ENCODE peak calls at places on chromosomes 3 and 15, in nine cellular contexts. I is PC-3, G is AG04450, F is glutamatergic neuron, T is GM23338, H is stomach, C is neural crest cell, O is IMR-90, E is progenitor cell of endocrine pancreas. Y is an unnamed sample.

GRCh38 chr3:127800508-127800907 is 21.8 kb downstream of the MGLL start:
- DNase-seq in E (no peak), O (peak; percentile 47), T (no peak), I (no peak), F (no peak), G (no peak), H (no peak), C (no peak), Y (no peak)

GRCh38 chr3:57752307-57752706 is 3.8 kb upstream of the SLMAP start:
- DNase-seq in F (no peak), E (no peak), H (no peak), C (no peak), G (no peak), O (peak; percentile 6), T (no peak), I (peak; percentile 92), Y (no peak)

GRCh38 chr15:47265686-47266085 is 451.6 kb upstream of the SEMA6D start:
- DNase-seq in F (no peak), O (no peak), C (no peak), E (no peak), H (no peak), G (no peak), I (no peak), T (no peak), Y (no peak)

GRCh38 chr3:98109789-98110188 is 20.7 kb upstream of the OR5H1 start:
- DNase-seq in F (no peak), H (no peak), I (no peak), O (no peak), C (no peak), G (no peak), T (no peak), E (no peak), Y (no peak)

GRCh38 chr3:53842436-53843194 is 3.6 kb downstream of the CHDH start:
- DNase-seq in H (peak; percentile 89), I (peak; percentile 66), G (no peak), O (peak; percentile 23), T (peak; percentile 43), F (no peak), E (peak; percentile 46), C (peak; percentile 17), Y (no peak)

GRCh38 chr3:16658004-16658932 is 53.0 kb upstream of the DAZL start:
- DNase-seq in I (no peak), O (no peak), F (peak; percentile 25), C (peak; percentile 6), E (no peak), G (no peak), T (peak; percentile 69), H (no peak), Y (no peak)

GRCh38 chr3:101484805-101485620 is 28.0 kb downstream of the SENP7 start:
- DNase-seq in F (no peak), E (no peak), I (peak; percentile 28), O (peak; percentile 63), G (peak; percentile 1), H (no peak), T (no peak), C (no peak), Y (no peak)

GRCh38 chr3:63791974-63792373 is 27.1 kb upstream of the C3orf49 start:
- DNase-seq in C (no peak), E (no peak), O (peak; percentile 53), I (peak; percentile 35), F (no peak), G (no peak), H (no peak), T (no peak), Y (no peak)

GRCh38 chr3:196995646-196996355 is 27.2 kb upstream of the PIGZ start:
- DNase-seq in O (peak; percentile 7), E (no peak), H (no peak), T (no peak), I (no peak), C (no peak), F (no peak), G (no peak), Y (no peak)

GRCh38 chr15:49817100-49817499 is 196.3 kb downstream of the DTWD1 start:
- DNase-seq in E (no peak), H (no peak), G (no peak), I (no peak), T (no peak), O (no peak), F (no peak), C (no peak), Y (no peak)

GRCh38 chr15:68792901-68793766 is 27.6 kb downstream of the ANP32A start:
- DNase-seq in I (no peak), H (peak; percentile 92), E (no peak), G (no peak), F (no peak), C (no peak), T (no peak), O (no peak), Y (no peak)

GRCh38 chr3:73727117-73727802 is 102.5 kb upstream of the PDZRN3 start:
- DNase-seq in T (peak; percentile 54), G (no peak), O (peak; percentile 83), F (no peak), C (peak; percentile 1), E (no peak), I (no peak), H (no peak), Y (no peak)

GRCh38 chr15:69807752-69808151 is 290.0 kb downstream of the TLE3 start:
- DNase-seq in O (peak; percentile 54), H (no peak), T (no peak), E (no peak), F (no peak), I (peak; percentile 77), C (no peak), G (no peak), Y (no peak)

GRCh38 chr15:37517106-37517505 is 416.8 kb upstream of the MEIS2 start:
- DNase-seq in H (no peak), G (no peak), E (no peak), O (no peak), I (no peak), C (no peak), T (no peak), F (no peak), Y (no peak)

GRCh38 chr3:31043184-31043819 is 148.8 kb upstream of the GADL1 start:
- DNase-seq in G (no peak), O (peak; percentile 19), I (peak; percentile 79), T (no peak), E (no peak), C (no peak), H (no peak), F (no peak), Y (no peak)

GRCh38 chr3:183636221-183637105 is 1.0 kb downstream of the KLHL24 start:
- DNase-seq in H (peak; percentile 95), C (peak; percentile 81), E (peak; percentile 89), I (peak; percentile 98), F (peak; percentile 93), G (peak; percentile 77), T (peak; percentile 98), O (peak; percentile 94), Y (peak; percentile 90)
- TF ChIP-seq CTCF in H (no peak), C (no peak), E (no peak), I (no peak), F (no peak), G (no peak), T (no peak), O (no peak), Y (no peak)

GRCh38 chr3:125014570-125015179 is 41.1 kb downstream of the HEG1 start:
- DNase-seq in T (no peak), E (no peak), G (no peak), C (no peak), I (no peak), H (no peak), O (no peak), F (no peak), Y (no peak)
- TF ChIP-seq CTCF in T (no peak), E (no peak), G (no peak), C (no peak), I (no peak), H (no peak), O (no peak), F (no peak), Y (no peak)

GRCh38 chr3:66411436-66411835 is 89.4 kb downstream of the LRIG1 start:
- DNase-seq in C (no peak), F (no peak), T (no peak), O (no peak), H (no peak), I (no peak), E (no peak), G (no peak), Y (no peak)

GRCh38 chr3:66412176-66412887 is 88.5 kb downstream of the LRIG1 start:
- DNase-seq in C (no peak), F (no peak), E (no peak), G (no peak), I (no peak), O (no peak), T (no peak), H (no peak), Y (no peak)

GRCh38 chr3:66414846-66415245 is 86.0 kb downstream of the LRIG1 start:
- DNase-seq in H (no peak), I (no peak), F (no peak), G (no peak), O (no peak), C (no peak), T (no peak), E (no peak), Y (no peak)

GRCh38 chr3:66410976-66411375 is 89.8 kb downstream of the LRIG1 start:
- DNase-seq in E (no peak), O (no peak), I (no peak), T (no peak), F (no peak), C (no peak), G (no peak), H (no peak), Y (no peak)

DNA sequence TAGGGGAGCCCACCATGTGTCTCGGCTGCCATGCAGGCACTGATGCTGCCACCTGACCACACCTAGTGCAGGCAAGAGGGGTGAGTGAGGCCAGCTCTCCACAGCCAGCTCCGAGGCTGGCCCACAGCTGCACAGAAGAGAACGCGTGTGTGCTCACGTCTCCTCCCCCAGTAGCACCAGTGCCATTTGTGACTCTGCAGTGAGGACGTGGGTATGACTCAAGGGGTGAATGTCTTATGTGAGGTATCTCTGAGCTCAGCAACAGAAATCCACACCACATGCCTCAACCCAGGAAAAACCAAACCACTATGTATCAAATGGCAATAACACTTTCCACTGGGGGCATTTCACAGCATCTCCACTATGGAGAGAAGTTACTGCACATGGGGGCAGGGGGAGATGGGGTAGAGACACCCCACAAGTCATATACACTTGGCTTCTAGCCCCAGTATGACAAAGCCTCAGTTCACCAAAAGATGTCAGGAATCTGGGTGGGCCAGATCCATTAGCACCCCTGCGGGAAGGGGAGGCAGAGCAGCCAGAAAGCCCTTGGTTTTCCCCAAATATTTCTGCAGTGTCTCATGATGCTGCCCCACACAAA is 87.6 kb downstream of the LRIG1 start:
- DNase-seq in G (peak; percentile 87), T (no peak), F (no peak), H (peak; percentile 17), E (no peak), I (peak; percentile 4), C (no peak), O (peak; percentile 100), Y (no peak)
- TF ChIP-seq CTCF in G (peak; percentile 25), T (no peak), F (no peak), H (no peak), E (no peak), I (no peak), C (no peak), O (peak; percentile 13), Y (no peak)

DNA sequence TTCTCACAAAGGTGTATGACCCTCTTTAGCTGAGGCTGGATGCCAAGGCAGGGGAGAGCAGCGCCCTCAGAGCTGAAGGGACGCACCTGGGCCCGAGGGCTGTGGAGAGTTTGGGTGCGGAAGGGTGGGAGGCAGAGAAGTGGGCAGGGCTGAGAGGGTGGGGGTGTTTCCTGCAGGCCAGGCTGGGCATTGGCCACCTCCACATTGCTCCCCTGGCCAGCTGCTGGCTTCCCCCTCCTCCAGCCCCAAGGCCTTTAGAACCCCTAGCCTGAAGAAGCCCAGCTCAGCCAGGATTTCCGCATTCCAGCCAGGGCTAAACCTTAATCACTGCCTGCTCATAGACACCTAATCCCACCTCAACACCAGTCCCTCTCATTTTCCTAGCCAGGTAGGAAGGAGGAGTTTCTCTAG is 7.5 kb downstream of the NT5DC2 start:
- DNase-seq in T (no peak), F (no peak), G (no peak), I (no peak), O (no peak), H (no peak), E (no peak), C (no peak), Y (peak; percentile 16)
- TF ChIP-seq CTCF in T (no peak), F (no peak), G (no peak), I (no peak), O (no peak), H (no peak), E (no peak), C (no peak), Y (no peak)

Y was measured in mesothelial cell of epicardium.